ENCODE peak calls at places on chromosomes 1 and 21, in eight cellular contexts. A is sigmoid colon, T is K562, Y is esophagus muscularis mucosa, G is H1, W is transverse colon, P is SK-N-SH, C is upper lobe of left lung. E is an unnamed sample.

GRCh38 chr1:170790651-170791071 is 126.7 kb downstream of the PRRX1 start:
- DNase-seq in A (no peak), Y (no peak), W (no peak), C (no peak), T (no peak), P (no peak), G (no peak), E (no peak)

GRCh38 chr1:206833741-206834140 is 31.7 kb upstream of the IL20 start:
- DNase-seq in G (peak; percentile 16), W (peak; percentile 33), T (no peak), A (no peak), C (no peak), Y (peak; percentile 64), P (no peak), E (no peak)

GRCh38 chr1:7478797-7479499 is 292.1 kb upstream of the VAMP3 start:
- DNase-seq in W (peak; percentile 71), G (no peak), A (peak; percentile 94), P (no peak), Y (peak; percentile 96), T (no peak), C (peak; percentile 76), E (no peak)

GRCh38 chr1:244012232-244012631 is 38.9 kb upstream of the ZBTB18 start:
- DNase-seq in P (no peak), W (no peak), Y (no peak), G (no peak), T (no peak), A (no peak), C (no peak), E (no peak)

GRCh38 chr1:231694081-231694443 is 67.5 kb downstream of the DISC1 start:
- DNase-seq in P (peak; percentile 33), A (peak; percentile 67), G (no peak), T (no peak), Y (no peak), C (peak; percentile 64), W (no peak), E (no peak)

GRCh38 chr21:37061926-37062591 is 10.8 kb downstream of the PIGP start:
- DNase-seq in Y (no peak), G (no peak), P (no peak), C (no peak), T (no peak), A (no peak), W (no peak), E (no peak)

GRCh38 chr1:3598051-3598471 is 13.2 kb downstream of the MEGF6 start:
- DNase-seq in P (no peak), A (no peak), T (peak; percentile 44), Y (no peak), G (no peak), C (peak; percentile 90), W (no peak), E (no peak)

GRCh38 chr1:115790356-115790755 is 21.8 kb upstream of the CASQ2 start:
- DNase-seq in T (no peak), P (no peak), A (no peak), C (no peak), W (no peak), G (no peak), Y (no peak), E (no peak)

GRCh38 chr21:45308211-45309068 is 20.7 kb upstream of the POFUT2 start:
- DNase-seq in G (no peak), P (no peak), Y (no peak), T (no peak), W (no peak), A (peak; percentile 77), C (peak; percentile 79), E (peak; percentile 62)

GRCh38 chr1:177472567-177472966 is 301.8 kb downstream of the BRINP2 start:
- DNase-seq in C (no peak), Y (no peak), T (no peak), W (no peak), P (no peak), G (no peak), A (no peak), E (no peak)

GRCh38 chr1:109532365-109533136 is 7.1 kb upstream of the GPR61 start:
- DNase-seq in C (no peak), G (peak; percentile 97), W (peak; percentile 89), Y (no peak), T (peak; percentile 91), P (peak; percentile 86), A (peak; percentile 91), E (peak; percentile 90)

GRCh38 chr1:33443067-33443704 is 12.3 kb upstream of the PHC2 start:
- DNase-seq in C (no peak), A (no peak), W (no peak), T (no peak), P (no peak), Y (no peak), G (no peak), E (no peak)

GRCh38 chr1:33442141-33442540 is 11.2 kb upstream of the PHC2 start:
- DNase-seq in A (no peak), G (no peak), P (no peak), Y (no peak), C (no peak), T (no peak), W (no peak), E (no peak)

GRCh38 chr1:33443705-33444180 is 12.8 kb upstream of the PHC2 start:
- DNase-seq in W (no peak), P (no peak), T (no peak), A (peak; percentile 76), G (no peak), Y (no peak), C (no peak), E (no peak)

GRCh38 chr1:33445108-33445507 is 14.2 kb upstream of the PHC2 start:
- DNase-seq in T (no peak), G (peak; percentile 11), A (no peak), Y (no peak), P (no peak), C (no peak), W (no peak), E (no peak)

DNA sequence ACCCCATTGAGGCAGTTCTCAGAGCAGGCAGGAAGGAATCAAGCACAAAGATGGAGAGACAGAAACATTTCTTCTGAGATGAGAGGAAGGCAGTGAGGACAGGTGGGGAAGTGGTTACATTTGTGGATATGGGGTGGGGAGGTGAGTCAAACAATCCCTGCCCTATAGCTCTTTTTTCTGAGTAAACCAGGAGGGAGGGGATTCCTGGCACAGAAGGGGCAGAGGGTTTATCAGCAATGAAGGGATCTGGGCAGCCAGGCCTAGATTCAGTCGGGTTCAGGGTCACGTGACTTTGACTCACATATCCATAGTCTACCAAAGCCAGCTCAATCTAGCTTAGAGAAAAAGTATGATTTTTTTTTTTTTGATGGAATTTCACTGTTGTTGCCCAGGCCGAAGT is 15.7 kb upstream of the PHC2 start:
- DNase-seq in Y (no peak), C (no peak), W (no peak), A (no peak), G (peak; percentile 6), T (no peak), P (no peak), E (no peak)
- TF ChIP-seq EP300 in Y (no peak), C (no peak), W (no peak), A (no peak), G (no peak), T (no peak), P (no peak), E (no peak)

GRCh38 chr1:21659099-21659923 is 9.8 kb downstream of the RAP1GAP start:
- DNase-seq in P (peak; percentile 96), T (peak; percentile 99), G (peak; percentile 99), Y (no peak), A (peak; percentile 77), C (peak; percentile 95), W (peak; percentile 74), E (peak; percentile 90)
- TF ChIP-seq POLR2AphosphoS5 in P (no peak), T (peak; percentile 46), G (no peak), Y (no peak), A (no peak), C (no peak), W (no peak), E (no peak)

GRCh38 chr1:43930949-43931275 is 2.7 kb upstream of the ARTN start:
- DNase-seq in P (no peak), A (peak; percentile 48), G (no peak), C (no peak), T (no peak), Y (no peak), W (no peak), E (no peak)

GRCh38 chr1:43932786-43933385 is 715 bp upstream of the ARTN start:
- DNase-seq in A (no peak), Y (no peak), W (no peak), G (no peak), T (no peak), C (no peak), P (no peak), E (no peak)

GRCh38 chr1:43933386-43934278 is at the start of gene ARTN:
- DNase-seq in W (peak; percentile 63), T (no peak), Y (no peak), P (no peak), A (no peak), C (peak; percentile 87), G (peak; percentile 89), E (no peak)

GRCh38 chr1:43931711-43932660 is 1.6 kb upstream of the ARTN start:
- DNase-seq in C (no peak), W (no peak), A (no peak), P (no peak), T (no peak), Y (no peak), G (no peak), E (no peak)

GRCh38 chr1:43930168-43930948 is 3.2 kb upstream of the ARTN start:
- DNase-seq in P (no peak), G (peak; percentile 68), Y (no peak), T (no peak), W (peak; percentile 22), C (peak; percentile 54), A (peak; percentile 51), E (no peak)
- TF ChIP-seq EP300 in P (no peak), G (no peak), Y (no peak), T (no peak), W (no peak), C (no peak), A (no peak), E (no peak)

GRCh38 chr1:35592991-35593769 is 20.1 kb downstream of the TFAP2E start:
- DNase-seq in G (no peak), Y (no peak), W (no peak), A (no peak), C (no peak), P (no peak), T (no peak), E (no peak)

GRCh38 chr1:35597870-35598269 is 24.8 kb downstream of the TFAP2E start:
- DNase-seq in Y (no peak), G (no peak), C (no peak), W (no peak), A (no peak), T (no peak), P (no peak), E (no peak)

GRCh38 chr1:35598895-35599294 is 25.8 kb downstream of the TFAP2E start:
- DNase-seq in T (no peak), A (no peak), C (no peak), W (no peak), Y (no peak), P (no peak), G (no peak), E (no peak)

GRCh38 chr1:35594005-35594760 is 21.1 kb downstream of the TFAP2E start:
- DNase-seq in P (no peak), W (no peak), Y (no peak), C (no peak), G (no peak), A (no peak), T (no peak), E (no peak)

DNA sequence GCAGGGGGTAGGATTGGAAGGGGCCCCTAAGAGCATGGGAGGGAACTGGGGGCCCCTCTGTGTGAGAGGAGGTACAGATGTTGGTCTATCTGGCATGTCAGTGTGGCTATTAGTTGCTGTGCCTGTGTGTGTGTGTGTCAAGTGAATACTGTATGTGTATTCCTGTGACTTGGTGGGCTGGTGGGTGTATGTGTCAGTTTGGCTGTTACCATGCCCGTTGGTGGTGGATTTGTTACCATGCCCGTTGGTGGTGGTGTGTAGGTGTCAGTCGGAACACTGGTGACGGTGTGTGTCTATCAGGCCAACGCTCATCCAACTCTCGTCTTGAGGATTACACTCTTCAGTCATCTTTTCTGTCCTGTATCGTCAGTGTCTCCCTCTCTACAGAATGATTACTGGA is 22.6 kb downstream of the TFAP2E start:
- DNase-seq in C (no peak), G (no peak), Y (no peak), A (no peak), T (no peak), W (no peak), P (no peak), E (no peak)
- TF ChIP-seq POLR2AphosphoS5 in C (no peak), G (peak; percentile 35), Y (peak; percentile 19), A (no peak), T (no peak), W (no peak), P (no peak), E (no peak)